ENCODE peak calls at places on chromosomes 7 and 10, in seven cellular contexts. P is DND-41, F is hepatocyte, G is mammary epithelial cell, W is neural progenitor cell, D is GM23338, T is GM23248. N is an unnamed sample.

GRCh38 chr7:47714669-47715607 is 133.0 kb upstream of the TNS3 start:
- DNase-seq in F (no peak), P (no peak), W (no peak), G (no peak), T (no peak), D (no peak), N (no peak)

GRCh38 chr10:13491747-13492360 is 37.0 kb downstream of the BEND7 start:
- DNase-seq in G (no peak), W (no peak), D (no peak), P (no peak), T (no peak), F (no peak), N (no peak)

GRCh38 chr7:77757589-77757988 is 40.6 kb downstream of the TMEM60 start:
- DNase-seq in T (no peak), D (no peak), W (no peak), F (no peak), P (no peak), G (no peak), N (no peak)

GRCh38 chr7:27071622-27072390 is 24.0 kb downstream of the HOXA1 start:
- DNase-seq in D (no peak), F (no peak), T (no peak), P (no peak), W (no peak), G (no peak), N (no peak)

GRCh38 chr10:1543596-1543995 is 193.7 kb downstream of the ADARB2 start:
- DNase-seq in G (no peak), F (no peak), D (no peak), T (no peak), W (no peak), P (no peak), N (no peak)

GRCh38 chr7:4209966-4210365 is 472.1 kb upstream of the FOXK1 start:
- DNase-seq in W (no peak), D (no peak), G (no peak), T (no peak), P (no peak), F (no peak), N (no peak)

GRCh38 chr10:82252081-82252480 is 377.1 kb downstream of the NRG3 start:
- DNase-seq in F (no peak), T (no peak), P (no peak), W (no peak), D (no peak), G (peak), N (no peak)

GRCh38 chr10:76624470-76624869 is 1013.1 kb downstream of the KCNMA1 start:
- DNase-seq in F (no peak), P (no peak), D (no peak), G (no peak), T (no peak), W (no peak), N (no peak)

GRCh38 chr7:4189151-4189570 is 492.9 kb upstream of the FOXK1 start:
- DNase-seq in T (no peak), P (no peak), D (no peak), F (peak), G (peak), W (peak), N (peak)

GRCh38 chr7:18212788-18213187 is 185.1 kb upstream of the PRPS1L1 start:
- DNase-seq in P (no peak), T (peak), W (no peak), G (no peak), D (no peak), F (peak), N (peak)

GRCh38 chr7:115585015-115585655 is 445.4 kb downstream of the TFEC start:
- DNase-seq in T (no peak), W (no peak), D (no peak), G (peak), P (no peak), F (no peak), N (peak)

GRCh38 chr7:79564123-79564522 is 110.7 kb upstream of the MAGI2 start:
- DNase-seq in P (no peak), W (no peak), T (no peak), G (no peak), F (no peak), D (no peak), N (no peak)

GRCh38 chr10:90481326-90481923 is 376.4 kb downstream of the HTR7 start:
- DNase-seq in W (no peak), P (no peak), F (no peak), D (no peak), G (no peak), T (no peak), N (no peak)

GRCh38 chr7:138663741-138664710 is 37.1 kb downstream of the SVOPL start:
- DNase-seq in P (no peak), W (peak), T (peak), F (peak), G (no peak), D (peak), N (no peak)

GRCh38 chr7:22861576-22861975 is 38.9 kb upstream of the TOMM7 start:
- DNase-seq in G (no peak), W (no peak), P (no peak), T (no peak), D (no peak), F (no peak), N (no peak)

GRCh38 chr10:119651514-119652327 is 541 bp downstream of the BAG3 start:
- DNase-seq in G (no peak), F (peak), D (peak), P (peak), W (peak), T (peak), N (no peak)

GRCh38 chr10:12550994-12551393 is 201.6 kb downstream of the CAMK1D start:
- DNase-seq in W (no peak), P (no peak), F (no peak), T (no peak), G (no peak), D (no peak), N (no peak)

GRCh38 chr10:103616705-103617361 is 123.3 kb downstream of the NEURL1 start:
- DNase-seq in T (peak), P (no peak), G (no peak), D (no peak), W (no peak), F (peak), N (no peak)

GRCh38 chr7:103131225-103131624 is 17.7 kb downstream of the NAPEPLD start:
- DNase-seq in P (no peak), W (no peak), F (no peak), T (peak), G (peak), D (no peak), N (no peak)

GRCh38 chr7:157499121-157499834 is 162.5 kb downstream of the DNAJB6 start:
- DNase-seq in G (no peak), F (no peak), W (no peak), P (no peak), D (no peak), T (no peak), N (no peak)

GRCh38 chr7:134141868-134142264 is 14.7 kb downstream of the LRGUK start:
- DNase-seq in F (no peak), P (no peak), D (no peak), W (no peak), G (no peak), T (no peak), N (no peak)

GRCh38 chr7:158384746-158385145 is 202.9 kb downstream of the PTPRN2 start:
- DNase-seq in D (no peak), T (no peak), W (no peak), F (no peak), P (no peak), G (no peak), N (no peak)

GRCh38 chr10:71337219-71337625 is 18.2 kb downstream of the SLC29A3 start:
- DNase-seq in G (no peak), P (no peak), W (no peak), T (no peak), D (peak), F (no peak), N (no peak)

GRCh38 chr7:157738064-157738460 is 401.3 kb downstream of the DNAJB6 start:
- DNase-seq in P (no peak), T (no peak), G (no peak), D (peak), W (peak), F (peak), N (peak)

GRCh38 chr10:314381-314780 is 179.1 kb downstream of the ZMYND11 start:
- DNase-seq in P (no peak), F (no peak), W (no peak), T (no peak), D (peak), G (no peak), N (no peak)

GRCh38 chr7:82674319-82674718 is 230.7 kb upstream of the CACNA2D1 start:
- DNase-seq in G (no peak), W (no peak), T (peak), P (no peak), F (no peak), D (no peak), N (no peak)

DNA sequence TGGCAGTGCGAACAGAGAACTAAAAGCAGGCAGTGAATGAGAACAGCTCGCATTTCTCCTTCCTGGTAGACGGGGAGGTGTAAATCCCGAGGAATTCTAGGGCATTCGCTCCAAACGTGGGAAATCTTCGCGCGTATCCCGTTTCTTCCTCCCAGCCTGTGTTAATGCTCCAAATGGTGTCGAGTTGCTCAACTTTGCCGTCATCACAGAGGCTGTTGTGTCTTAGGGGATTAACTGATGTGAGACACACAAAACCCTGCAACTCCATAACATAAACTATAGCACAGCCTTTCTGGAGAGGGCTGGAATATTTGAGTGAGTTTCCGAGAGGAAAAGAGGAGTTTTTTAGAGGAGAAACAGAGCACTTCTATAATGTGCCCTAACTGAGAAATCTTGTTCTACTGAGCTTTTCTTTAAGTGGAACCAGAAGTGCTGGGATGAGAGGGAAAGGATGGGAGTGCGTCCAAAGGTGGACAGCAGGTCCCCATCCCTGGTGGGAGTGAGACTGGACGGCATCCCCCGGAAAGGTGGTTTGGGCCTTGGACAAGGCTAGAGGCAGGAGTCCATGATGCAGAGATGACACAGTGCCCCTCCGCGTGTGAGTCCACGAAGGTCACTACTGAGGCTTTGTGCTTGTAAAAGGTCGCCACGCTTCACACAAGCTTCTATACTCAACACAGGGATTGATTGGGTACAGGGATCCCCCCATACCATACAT is 6.2 kb upstream of the EN2 start:
- DNase-seq in P (no peak), G (no peak), F (no peak), T (no peak), W (peak), D (no peak), N (no peak)
- TF ChIP-seq EZH2 in P (no peak), G (peak), F (peak), T (no peak), W (peak), D (peak), N (peak)

GRCh38 chr7:149837620-149838223 is 453 bp upstream of the ZNF862 start:
- DNase-seq in P (no peak), T (no peak), F (no peak), W (no peak), D (no peak), G (no peak), N (no peak)
- H3K4me2 ChIP-seq in P (peak), T (peak), F (peak), W (no peak), D (peak), G (peak), N (peak)

DNA sequence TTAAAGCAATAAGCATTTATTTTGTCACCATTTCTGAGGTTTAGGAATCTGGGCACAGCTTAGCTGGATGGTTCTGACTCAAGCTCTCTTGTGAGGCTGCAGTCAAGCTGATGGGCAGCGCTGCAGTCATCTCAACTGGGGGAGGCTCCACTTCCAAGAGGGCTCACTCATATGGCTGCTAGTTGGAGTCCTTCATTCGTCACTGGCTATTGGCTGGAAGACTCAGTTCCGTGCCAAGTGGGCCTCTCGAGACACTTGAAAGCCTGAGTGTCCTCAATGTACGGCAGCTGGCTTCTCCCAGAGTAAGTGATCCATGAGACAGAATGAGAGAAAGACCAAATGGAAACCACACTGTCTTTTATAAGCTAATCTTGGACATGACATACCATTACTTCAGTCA is 21.6 kb upstream of the COL13A1 start:
- DNase-seq in T (no peak), F (no peak), W (no peak), P (no peak), D (no peak), G (no peak), N (no peak)
- TF ChIP-seq EZH2 in T (no peak), F (no peak), W (no peak), P (no peak), D (no peak), G (no peak), N (no peak)

GRCh38 chr7:111532625-111533024 is 29.7 kb downstream of the IMMP2L start:
- DNase-seq in F (no peak), W (no peak), D (no peak), G (no peak), P (no peak), T (no peak), N (no peak)

GRCh38 chr7:111529507-111530355 is 32.6 kb downstream of the IMMP2L start:
- DNase-seq in W (no peak), D (no peak), G (no peak), P (no peak), T (peak), F (no peak), N (peak)

GRCh38 chr7:111530356-111530668 is 32.0 kb downstream of the IMMP2L start:
- DNase-seq in F (no peak), P (no peak), T (no peak), G (no peak), D (no peak), W (no peak), N (no peak)

GRCh38 chr7:111535142-111535541 is 27.1 kb downstream of the IMMP2L start:
- DNase-seq in P (no peak), D (no peak), G (no peak), W (no peak), F (no peak), T (no peak), N (no peak)

GRCh38 chr7:111531993-111532392 is 30.3 kb downstream of the IMMP2L start:
- DNase-seq in D (no peak), W (no peak), G (no peak), F (peak), P (no peak), T (peak), N (no peak)
- H3K4me2 ChIP-seq in D (no peak), W (no peak), G (no peak), F (no peak), P (no peak), T (no peak), N (no peak)

DNA sequence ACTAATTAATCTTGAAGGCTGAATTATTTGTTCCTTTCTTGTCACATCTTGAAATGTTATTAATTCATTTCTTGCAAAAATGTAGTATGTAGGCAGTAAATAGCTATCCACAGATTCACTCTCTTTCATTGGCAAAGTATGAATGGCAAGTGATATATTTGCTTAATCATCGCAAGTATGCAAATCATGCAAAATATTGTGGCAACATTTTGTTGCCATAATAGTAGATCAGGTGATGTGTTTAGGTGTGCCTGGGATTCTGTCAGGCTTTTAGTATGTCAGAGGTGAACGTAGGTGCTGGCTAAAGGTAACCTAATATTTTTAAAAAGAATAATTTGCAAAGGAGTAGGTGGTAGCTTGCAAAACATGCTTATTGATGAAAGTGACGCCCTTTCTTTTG is 5.9 kb downstream of the MAP3K8 start:
- DNase-seq in D (no peak), G (no peak), W (no peak), F (no peak), P (no peak), T (peak), N (no peak)
- TF ChIP-seq EZH2 in D (no peak), G (no peak), W (no peak), F (no peak), P (no peak), T (no peak), N (no peak)

GRCh38 chr10:6917125-6917524 is 337.0 kb upstream of the PRKCQ start:
- DNase-seq in F (no peak), P (no peak), D (no peak), W (no peak), T (peak), G (no peak), N (no peak)
- H3K4me2 ChIP-seq in F (no peak), P (no peak), D (no peak), W (no peak), T (no peak), G (no peak), N (no peak)